ENCODE peak calls at places on chromosomes 6 and 20, in four cellular contexts. Z is ovary, P is sigmoid colon, I is uterus. F is an unnamed sample. For H3K36me3, the result is how much of the 10 kb centered on the place peaks cover.

GRCh38 chr6:161674930-161675523 is 401.2 kb upstream of the AGPAT4 start:
- DNase-seq in I (no peak), Z (no peak), P (no peak), F (no peak)

GRCh38 chr6:157823001-157823522 is at the start of gene SNX9:
- DNase-seq in Z (peak), I (peak), P (peak), F (peak)

GRCh38 chr6:127026247-127026646 is 92.2 kb upstream of the RSPO3 start:
- DNase-seq in Z (no peak), P (no peak), I (no peak), F (no peak)

GRCh38 chr20:53334861-53335260 is 258.8 kb downstream of the ZNF217 start:
- DNase-seq in I (no peak), Z (no peak), P (no peak), F (no peak)

GRCh38 chr20:58150772-58151171 is 77.7 kb downstream of the ANKRD60 start:
- DNase-seq in I (no peak), Z (no peak), P (no peak), F (no peak)

GRCh38 chr6:75145976-75146375 is 59.9 kb downstream of the COL12A1 start:
- DNase-seq in Z (no peak), I (no peak), P (no peak), F (no peak)

GRCh38 chr6:43199912-43200311 is 17.9 kb downstream of the CUL9 start:
- DNase-seq in I (no peak), P (peak), Z (no peak), F (peak)

GRCh38 chr20:64103871-64104666 is 3.3 kb downstream of the NPBWR2 start:
- DNase-seq in P (peak), I (no peak), Z (no peak), F (peak)

GRCh38 chr6:116410945-116411623 is 40.3 kb downstream of the DSE start:
- DNase-seq in P (no peak), I (no peak), Z (no peak), F (no peak)

GRCh38 chr6:136657629-136658028 is 107.4 kb upstream of the MAP7 start:
- DNase-seq in P (no peak), Z (no peak), I (no peak), F (no peak)

GRCh38 chr6:134938896-134939295 is 11.0 kb downstream of the ALDH8A1 start:
- DNase-seq in P (no peak), Z (no peak), I (no peak), F (no peak)

GRCh38 chr6:156917213-156917612 is 140.0 kb downstream of the ARID1B start:
- DNase-seq in P (no peak), I (no peak), Z (no peak), F (no peak)

GRCh38 chr6:15465212-15465611 is 197.6 kb downstream of the DTNBP1 start:
- DNase-seq in P (no peak), Z (no peak), I (no peak), F (no peak)

DNA sequence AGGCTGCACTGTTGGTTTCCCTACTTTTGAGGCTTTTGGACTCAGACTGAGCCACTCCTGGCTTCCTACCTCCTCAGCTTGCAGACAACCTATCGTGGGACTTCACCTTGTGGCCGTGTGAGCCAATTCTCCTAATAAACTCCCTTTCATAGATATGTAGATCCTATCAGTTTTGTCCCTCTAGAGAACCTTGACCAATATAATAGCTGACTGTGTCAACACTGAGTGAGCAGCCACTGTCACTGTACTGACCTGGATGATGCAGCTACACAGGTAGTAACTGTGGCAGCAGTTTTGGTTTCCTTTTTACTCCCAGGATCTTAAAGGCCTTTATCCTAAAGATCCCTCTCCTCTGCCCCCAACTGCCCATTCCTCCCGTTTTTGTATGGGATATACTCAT is 70.2 kb downstream of the SLC22A3 start:
- DNase-seq in Z (no peak), I (no peak), P (no peak), F (no peak)
- TF ChIP-seq POLR2A in Z (no peak), I (no peak), P (no peak), F (no peak)

GRCh38 chr6:53005667-53006250 is 10.7 kb upstream of the GSTA4 start:
- DNase-seq in Z (no peak), P (no peak), I (no peak), F (no peak)
- H3K36me3 ChIP-seq in Z (under half), P (under half), I (under half), F (under half)

GRCh38 chr6:53171605-53172467 is 23.2 kb upstream of the GCM1 start:
- DNase-seq in Z (peak), P (peak), I (peak), F (peak)
- TF ChIP-seq CTCF in Z (peak), P (peak), I (peak), F (peak)

GRCh38 chr6:6008648-6009421 is 2.1 kb upstream of the NRN1 start:
- DNase-seq in I (peak), Z (peak), P (peak), F (peak)
- TF ChIP-seq POLR2A in I (no peak), Z (no peak), P (no peak), F (no peak)

F was measured in Peyer's patch.